ENCODE peak calls at places on chromosome 15, in seven cellular contexts. J, L, O, B, C, E and G are unnamed samples.

GRCh38 chr15:51904931-51905330 is 66.6 kb downstream of the LEO1 start:
- DNase-seq in J (no peak), L (no peak), O (no peak), B (peak; percentile 8), C (no peak), E (no peak), G (no peak)

GRCh38 chr15:89803941-89804800 is 10.5 kb downstream of the ANPEP start:
- DNase-seq in J (no peak), L (no peak), O (no peak), B (no peak), C (no peak), E (no peak), G (no peak)

GRCh38 chr15:49101536-49101935 is 53.9 kb downstream of the COPS2 start:
- DNase-seq in J (no peak), L (no peak), O (no peak), B (peak; percentile 9), C (no peak), E (no peak), G (no peak)

GRCh38 chr15:76664411-76664810 is 240.7 kb downstream of the SCAPER start:
- DNase-seq in J (no peak), L (no peak), O (no peak), B (no peak), C (no peak), E (no peak), G (no peak)

GRCh38 chr15:66565731-66566130 is at the start of gene LCTL:
- DNase-seq in J (no peak), L (no peak), O (no peak), B (no peak), C (peak; percentile 81), E (peak; percentile 88), G (no peak)

GRCh38 chr15:28114721-28115622 is 15.9 kb upstream of the OCA2 start:
- DNase-seq in J (no peak), L (no peak), O (no peak), B (no peak), C (peak; percentile 77), E (no peak), G (no peak)

GRCh38 chr15:36882487-36883108 is 217.8 kb downstream of the MEIS2 start:
- DNase-seq in J (no peak), L (no peak), O (no peak), B (no peak), C (no peak), E (peak; percentile 62), G (peak; percentile 22)

GRCh38 chr15:89184367-89184766 is 37.0 kb downstream of the RLBP1 start:
- DNase-seq in J (no peak), L (no peak), O (no peak), B (no peak), C (no peak), E (no peak), G (no peak)

GRCh38 chr15:101445562-101446526 is 43.7 kb downstream of the PCSK6 start:
- DNase-seq in J (no peak), L (no peak), O (no peak), B (peak; percentile 61), C (no peak), E (no peak), G (no peak)

GRCh38 chr15:58332676-58333400 is 99.0 kb upstream of the LIPC start:
- DNase-seq in J (no peak), L (peak; percentile 31), O (no peak), B (peak; percentile 68), C (no peak), E (no peak), G (no peak)

GRCh38 chr15:29736012-29736744 is 86.1 kb downstream of the TJP1 start:
- DNase-seq in J (no peak), L (no peak), O (no peak), B (no peak), C (no peak), E (no peak), G (no peak)

GRCh38 chr15:33837294-33837693 is 131.0 kb upstream of the CHRM5 start:
- DNase-seq in J (no peak), L (no peak), O (no peak), B (no peak), C (no peak), E (no peak), G (no peak)

GRCh38 chr15:41661529-41662225 is 1.5 kb downstream of the MGA start:
- DNase-seq in J (no peak), L (no peak), O (peak; percentile 32), B (peak; percentile 64), C (peak; percentile 89), E (peak; percentile 86), G (peak; percentile 79)

GRCh38 chr15:62895139-62895866 is 147.2 kb upstream of the TPM1 start:
- DNase-seq in J (no peak), L (peak; percentile 72), O (no peak), B (peak; percentile 55), C (no peak), E (no peak), G (no peak)

GRCh38 chr15:26867199-26868007 is 541 bp downstream of the GABRA5 start:
- DNase-seq in J (no peak), L (no peak), O (peak; percentile 23), B (no peak), C (no peak), E (peak; percentile 54), G (peak; percentile 57)

GRCh38 chr15:96230557-96231181 is 99.8 kb upstream of the NR2F2 start:
- DNase-seq in J (no peak), L (peak; percentile 7), O (no peak), B (peak; percentile 41), C (no peak), E (no peak), G (no peak)

GRCh38 chr15:73717206-73717605 is 33.0 kb downstream of the CD276 start:
- DNase-seq in J (no peak), L (no peak), O (no peak), B (no peak), C (no peak), E (no peak), G (no peak)

GRCh38 chr15:73716417-73716816 is 32.2 kb downstream of the CD276 start:
- DNase-seq in J (no peak), L (no peak), O (no peak), B (no peak), C (no peak), E (no peak), G (no peak)

GRCh38 chr15:73714695-73715301 is 30.6 kb downstream of the CD276 start:
- DNase-seq in J (no peak), L (no peak), O (no peak), B (no peak), C (no peak), E (no peak), G (no peak)

GRCh38 chr15:73715417-73715816 is 31.2 kb downstream of the CD276 start:
- DNase-seq in J (no peak), L (no peak), O (no peak), B (no peak), C (no peak), E (no peak), G (no peak)

GRCh38 chr15:73717802-73718201 is 33.6 kb downstream of the CD276 start:
- DNase-seq in J (no peak), L (no peak), O (no peak), B (no peak), C (no peak), E (no peak), G (no peak)
- TF ChIP-seq CTCF in J (no peak), L (no peak), O (no peak), B (peak; percentile 9), C (peak; percentile 20), E (peak; percentile 38), G (no peak)

GRCh38 chr15:24977686-24978085 is 22.9 kb downstream of the SNRPN start:
- DNase-seq in J (no peak), L (no peak), O (no peak), B (no peak), C (no peak), E (no peak), G (no peak)

GRCh38 chr15:24971052-24971451 is 16.3 kb downstream of the SNRPN start:
- DNase-seq in J (no peak), L (no peak), O (no peak), B (no peak), C (no peak), E (no peak), G (no peak)

GRCh38 chr15:24971772-24972171 is 17.0 kb downstream of the SNRPN start:
- DNase-seq in J (no peak), L (no peak), O (no peak), B (no peak), C (no peak), E (no peak), G (no peak)

GRCh38 chr15:24976932-24977331 is 22.1 kb downstream of the SNRPN start:
- DNase-seq in J (no peak), L (no peak), O (no peak), B (no peak), C (no peak), E (no peak), G (no peak)
- TF ChIP-seq CTCF in J (no peak), L (no peak), O (peak; percentile 19), B (no peak), C (no peak), E (no peak), G (no peak)

GRCh38 chr15:75202251-75203016 is 752 bp downstream of the C15orf39 start:
- DNase-seq in J (no peak), L (no peak), O (no peak), B (peak; percentile 83), C (peak; percentile 92), E (peak; percentile 80), G (peak; percentile 62)
- TF ChIP-seq CTCF in J (no peak), L (no peak), O (peak; percentile 11), B (no peak), C (peak; percentile 40), E (peak; percentile 8), G (peak; percentile 73)

GRCh38 chr15:68471552-68471951 is 39.6 kb upstream of the ITGA11 start:
- DNase-seq in J (no peak), L (no peak), O (no peak), B (no peak), C (no peak), E (no peak), G (no peak)

GRCh38 chr15:68466876-68467275 is 34.9 kb upstream of the ITGA11 start:
- DNase-seq in J (no peak), L (no peak), O (no peak), B (no peak), C (no peak), E (no peak), G (no peak)

GRCh38 chr15:68469162-68470048 is 37.4 kb upstream of the ITGA11 start:
- DNase-seq in J (no peak), L (no peak), O (no peak), B (no peak), C (no peak), E (no peak), G (no peak)

GRCh38 chr15:68470981-68471380 is 39.0 kb upstream of the ITGA11 start:
- DNase-seq in J (no peak), L (no peak), O (no peak), B (no peak), C (no peak), E (no peak), G (no peak)

DNA sequence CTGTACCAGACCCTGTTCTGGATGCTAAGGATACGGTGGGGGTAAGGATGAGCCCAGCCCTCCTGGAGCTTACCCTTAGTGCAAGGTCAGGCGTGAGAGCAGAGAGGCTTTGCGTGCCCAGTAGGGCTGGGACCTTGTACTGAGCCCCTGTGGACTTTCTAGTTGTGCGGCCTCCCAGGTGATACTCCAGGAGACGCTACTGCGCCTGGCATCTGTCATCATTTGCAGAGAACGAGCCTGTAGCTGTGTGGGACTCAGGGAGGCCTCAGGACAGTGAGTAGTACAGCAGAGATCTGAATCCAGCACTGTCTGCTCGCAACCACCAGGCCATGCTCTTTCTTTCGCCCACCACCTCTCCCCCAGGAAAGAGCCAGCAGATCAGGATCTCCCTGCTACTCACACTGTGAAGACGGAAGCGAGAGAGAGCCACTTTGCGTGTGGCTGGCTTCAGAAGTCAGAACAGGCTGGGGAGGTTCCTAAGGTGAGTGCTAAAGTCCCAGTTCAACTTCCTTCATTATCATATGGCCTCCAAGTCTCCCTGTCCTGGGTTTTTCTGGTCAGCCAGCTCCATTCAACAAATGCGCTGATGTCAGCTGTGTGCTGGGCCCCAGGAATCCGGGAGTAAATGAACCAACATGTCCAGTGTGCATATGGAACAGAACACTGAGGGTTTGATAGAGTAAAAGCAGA is 38.2 kb upstream of the ITGA11 start:
- DNase-seq in J (no peak), L (no peak), O (no peak), B (no peak), C (peak; percentile 76), E (no peak), G (no peak)
- TF ChIP-seq CTCF in J (no peak), L (no peak), O (no peak), B (no peak), C (peak; percentile 27), E (no peak), G (no peak)